ENCODE peak calls at places on chromosome 20, in seven cellular contexts. V, Y, J, T, U, D and F are unnamed samples.

GRCh38 chr20:4569882-4570281 is 151.8 kb upstream of the PRND start:
- DNase-seq in V (no peak), Y (no peak), J (no peak), T (no peak), U (no peak), D (no peak), F (no peak)

GRCh38 chr20:32975698-32976674 is 28.2 kb downstream of the SUN5 start:
- DNase-seq in V (no peak), Y (peak; percentile 5), J (no peak), T (no peak), U (no peak), D (no peak), F (no peak)

GRCh38 chr20:24502184-24502583 is 32.8 kb downstream of the SYNDIG1 start:
- DNase-seq in V (no peak), Y (no peak), J (no peak), T (peak; percentile 90), U (peak; percentile 18), D (no peak), F (peak; percentile 74)

GRCh38 chr20:19351542-19351941 is 139.1 kb downstream of the SLC24A3 start:
- DNase-seq in V (no peak), Y (no peak), J (no peak), T (no peak), U (no peak), D (no peak), F (no peak)

GRCh38 chr20:58322083-58322482 is 12.6 kb downstream of the RAB22A start:
- DNase-seq in V (no peak), Y (no peak), J (no peak), T (no peak), U (no peak), D (no peak), F (no peak)

GRCh38 chr20:38156888-38157634 is 8.0 kb downstream of the TGM2 start:
- DNase-seq in V (no peak), Y (no peak), J (no peak), T (no peak), U (no peak), D (no peak), F (no peak)

GRCh38 chr20:44785768-44786167 is 24.6 kb downstream of the RIMS4 start:
- DNase-seq in V (no peak), Y (peak; percentile 64), J (no peak), T (no peak), U (no peak), D (no peak), F (peak; percentile 28)

GRCh38 chr20:46761566-46761965 is 52.1 kb downstream of the SLC2A10 start:
- DNase-seq in V (no peak), Y (no peak), J (no peak), T (no peak), U (no peak), D (no peak), F (no peak)

GRCh38 chr20:11810316-11811130 is 107.2 kb upstream of the BTBD3 start:
- DNase-seq in V (no peak), Y (no peak), J (no peak), T (peak; percentile 77), U (no peak), D (no peak), F (peak; percentile 80)

GRCh38 chr20:15789083-15789482 is 784.2 kb downstream of the KIF16B start:
- DNase-seq in V (no peak), Y (no peak), J (no peak), T (no peak), U (no peak), D (no peak), F (no peak)

GRCh38 chr20:43939762-43940121 is 25.1 kb downstream of the TOX2 start:
- DNase-seq in V (no peak), Y (no peak), J (no peak), T (no peak), U (no peak), D (no peak), F (no peak)

GRCh38 chr20:59428441-59429205 is 128.2 kb downstream of the EDN3 start:
- DNase-seq in V (no peak), Y (no peak), J (peak; percentile 61), T (no peak), U (no peak), D (no peak), F (no peak)

GRCh38 chr20:48910360-48910781 is 11.1 kb upstream of the ARFGEF2 start:
- DNase-seq in V (no peak), Y (no peak), J (no peak), T (no peak), U (no peak), D (peak; percentile 9), F (no peak)

GRCh38 chr20:35021831-35022230 is 66.2 kb downstream of the MYH7B start:
- DNase-seq in V (no peak), Y (no peak), J (no peak), T (no peak), U (no peak), D (no peak), F (no peak)

GRCh38 chr20:59823030-59823423 is 110.4 kb downstream of the SYCP2 start:
- DNase-seq in V (no peak), Y (no peak), J (no peak), T (no peak), U (no peak), D (no peak), F (no peak)

GRCh38 chr20:40856653-40857052 is 167.6 kb upstream of the MAFB start:
- DNase-seq in V (no peak), Y (no peak), J (no peak), T (no peak), U (no peak), D (no peak), F (no peak)

GRCh38 chr20:17556842-17557674 is 12.8 kb upstream of the DSTN start:
- DNase-seq in V (peak; percentile 51), Y (no peak), J (no peak), T (peak; percentile 75), U (peak; percentile 72), D (no peak), F (no peak)

GRCh38 chr20:34129518-34130162 is 17.6 kb upstream of the EIF2S2 start:
- DNase-seq in V (peak; percentile 63), Y (peak; percentile 62), J (peak; percentile 91), T (peak; percentile 69), U (peak; percentile 59), D (peak; percentile 59), F (no peak)

GRCh38 chr20:47701612-47702011 is 83.7 kb downstream of the SULF2 start:
- DNase-seq in V (no peak), Y (no peak), J (no peak), T (peak; percentile 64), U (no peak), D (no peak), F (no peak)

GRCh38 chr20:24566656-24567055 is 97.2 kb downstream of the SYNDIG1 start:
- DNase-seq in V (no peak), Y (no peak), J (no peak), T (no peak), U (no peak), D (no peak), F (no peak)

GRCh38 chr20:15875446-15875845 is 697.8 kb downstream of the KIF16B start:
- DNase-seq in V (no peak), Y (no peak), J (peak; percentile 69), T (no peak), U (no peak), D (no peak), F (no peak)

GRCh38 chr20:40564997-40565680 is 123.9 kb downstream of the MAFB start:
- DNase-seq in V (no peak), Y (no peak), J (no peak), T (peak; percentile 52), U (no peak), D (no peak), F (peak; percentile 68)

GRCh38 chr20:3318226-3318884 is 79.4 kb upstream of the SLC4A11 start:
- DNase-seq in V (no peak), Y (no peak), J (no peak), T (no peak), U (no peak), D (no peak), F (no peak)

GRCh38 chr20:2984956-2985661 is 58.3 kb upstream of the GNRH2 start:
- DNase-seq in V (peak; percentile 11), Y (no peak), J (no peak), T (peak; percentile 55), U (no peak), D (no peak), F (peak; percentile 9)

GRCh38 chr20:45300961-45301360 is 5.7 kb upstream of the RBPJL start:
- DNase-seq in V (no peak), Y (peak; percentile 82), J (peak; percentile 80), T (no peak), U (no peak), D (no peak), F (no peak)

GRCh38 chr20:23094213-23094896 is 8.2 kb upstream of the CD93 start:
- DNase-seq in V (no peak), Y (no peak), J (no peak), T (no peak), U (no peak), D (no peak), F (no peak)

GRCh38 chr20:2320813-2321658 is 25.2 kb downstream of the TGM3 start:
- DNase-seq in V (no peak), Y (no peak), J (no peak), T (no peak), U (no peak), D (no peak), F (no peak)

GRCh38 chr20:9408422-9409300 is 105.7 kb upstream of the LAMP5 start:
- DNase-seq in V (no peak), Y (no peak), J (no peak), T (peak; percentile 73), U (no peak), D (no peak), F (peak; percentile 52)